ENCODE peak calls at places on chromosomes 13 and 19, in six cellular contexts. O, K, W, Q, G and C are unnamed samples. For H3K4me1, the result is how much of the 10 kb centered on the place peaks cover.

GRCh38 chr19:51861870-51862622 is 25.7 kb downstream of the ZNF577 start:
- DNase-seq in O (no peak), K (no peak), W (no peak), Q (no peak), G (no peak), C (no peak)

GRCh38 chr19:28313633-28314032 is 899.3 kb downstream of the UQCRFS1 start:
- DNase-seq in O (peak), K (peak), W (no peak), Q (no peak), G (no peak), C (no peak)

GRCh38 chr13:96992633-96993032 is 1.6 kb downstream of the OXGR1 start:
- DNase-seq in O (no peak), K (no peak), W (no peak), Q (no peak), G (no peak), C (no peak)

GRCh38 chr13:44651209-44651608 is 75.1 kb upstream of the TSC22D1 start:
- DNase-seq in O (no peak), K (no peak), W (no peak), Q (no peak), G (no peak), C (peak)

GRCh38 chr13:111919286-111919685 is 147.7 kb upstream of the SOX1 start:
- DNase-seq in O (no peak), K (no peak), W (no peak), Q (no peak), G (no peak), C (no peak)

GRCh38 chr13:23599083-23599925 is 29.1 kb downstream of the TNFRSF19 start:
- DNase-seq in O (no peak), K (no peak), W (no peak), Q (no peak), G (no peak), C (no peak)

GRCh38 chr13:99313473-99313872 is 6.3 kb upstream of the GPR183 start:
- DNase-seq in O (no peak), K (no peak), W (no peak), Q (peak), G (no peak), C (no peak)

GRCh38 chr19:35267818-35268545 is 780 bp upstream of the USF2 start:
- DNase-seq in O (peak), K (peak), W (peak), Q (peak), G (no peak), C (peak)

GRCh38 chr19:13299838-13300237 is 149.6 kb downstream of the IER2 start:
- DNase-seq in O (no peak), K (no peak), W (no peak), Q (no peak), G (no peak), C (no peak)

GRCh38 chr13:111860161-111860560 is 206.8 kb upstream of the SOX1 start:
- DNase-seq in O (no peak), K (no peak), W (no peak), Q (no peak), G (no peak), C (no peak)

GRCh38 chr13:25632166-25632888 is 260.6 kb downstream of the ATP8A2 start:
- DNase-seq in O (no peak), K (no peak), W (no peak), Q (no peak), G (no peak), C (no peak)

GRCh38 chr19:6803036-6803404 is 30.5 kb downstream of the VAV1 start:
- DNase-seq in O (no peak), K (no peak), W (no peak), Q (no peak), G (no peak), C (peak)

GRCh38 chr13:78958019-78958418 is 299.1 kb upstream of the OBI1 start:
- DNase-seq in O (no peak), K (no peak), W (no peak), Q (no peak), G (no peak), C (no peak)

DNA sequence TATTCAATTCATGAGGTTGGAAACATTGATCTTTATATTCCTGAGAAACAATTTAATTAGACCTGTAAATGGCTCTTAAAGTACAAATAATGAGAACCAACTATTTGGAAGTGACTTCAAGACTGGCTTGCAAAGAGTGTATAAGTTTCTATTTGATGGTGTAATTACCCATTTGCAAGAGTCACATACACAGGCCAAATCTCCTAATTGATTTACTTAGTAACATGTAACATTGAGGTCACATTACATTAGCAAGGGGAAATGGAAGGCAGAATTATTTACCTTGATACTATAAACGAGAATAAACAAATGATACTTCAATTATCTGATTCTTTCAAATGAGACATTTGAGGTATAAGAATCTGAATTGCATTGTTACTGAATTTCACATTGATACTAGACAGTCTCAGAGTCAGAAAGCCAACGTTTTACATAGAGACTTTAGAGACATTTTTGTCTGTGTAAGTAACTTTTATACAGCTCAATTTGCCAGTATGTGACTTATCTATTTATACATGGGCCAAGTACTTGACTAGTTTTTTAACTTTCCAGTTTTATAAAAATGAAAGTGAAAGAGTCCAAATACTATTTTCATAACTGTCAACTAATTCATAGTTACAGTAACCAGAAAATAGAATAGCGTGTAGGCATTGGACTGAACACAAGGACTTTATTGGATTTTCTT is 95.6 kb upstream of the RFC3 start:
- DNase-seq in O (no peak), K (no peak), W (no peak), Q (no peak), G (no peak), C (peak)
- H3K9ac ChIP-seq in O (no peak), K (no peak), W (no peak), Q (no peak), G (no peak), C (peak)

DNA sequence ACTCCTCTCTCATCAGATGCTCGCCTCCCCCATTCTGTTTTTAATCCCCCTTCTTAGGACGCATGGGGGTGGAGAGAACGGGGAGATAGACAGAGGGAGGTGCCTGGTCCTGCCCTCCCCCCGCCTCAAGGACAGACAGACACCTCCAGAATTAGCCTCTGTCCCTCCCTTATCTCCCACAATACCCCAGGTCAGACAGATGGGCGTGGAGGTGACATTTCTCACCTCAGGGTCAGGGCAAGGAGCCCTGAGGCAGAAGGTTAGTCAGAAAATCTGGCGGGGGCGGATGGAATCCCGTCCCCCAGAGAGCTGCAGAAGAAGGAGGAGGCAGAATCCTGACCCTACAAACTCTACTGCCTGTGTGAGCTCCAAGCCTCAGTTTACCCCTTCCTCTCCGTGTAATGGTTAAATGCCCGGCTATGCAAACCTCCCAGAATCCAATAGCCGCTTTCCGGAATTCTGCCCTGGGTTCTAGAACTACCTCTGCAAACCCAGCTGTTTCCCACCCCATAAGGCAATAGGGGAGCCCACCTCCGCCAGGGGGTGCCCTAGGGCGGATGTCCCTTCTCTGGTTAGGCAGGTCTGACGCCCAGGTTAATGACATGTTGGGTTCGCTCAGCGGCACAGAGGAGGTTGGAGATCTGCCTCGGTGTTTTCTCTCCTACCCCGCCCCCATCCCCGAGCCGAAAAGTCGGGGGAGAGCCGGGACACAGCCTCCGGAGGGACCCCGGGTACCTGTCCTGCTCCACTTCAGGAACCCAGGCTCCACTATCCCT is 900 bp downstream of the PPP1R13L start:
- DNase-seq in O (peak), K (no peak), W (peak), Q (no peak), G (peak), C (peak)
- H3K4me1 ChIP-seq in O (under half), K (under half), W (under half), Q (under half), G (under half), C (under half)

GRCh38 chr19:43748685-43749084 is 6.1 kb downstream of the SMG9 start:
- DNase-seq in O (no peak), K (no peak), W (no peak), Q (no peak), G (no peak), C (no peak)
- H2AFZ ChIP-seq in O (no peak), K (no peak), W (no peak), Q (no peak), G (no peak), C (no peak)

DNA sequence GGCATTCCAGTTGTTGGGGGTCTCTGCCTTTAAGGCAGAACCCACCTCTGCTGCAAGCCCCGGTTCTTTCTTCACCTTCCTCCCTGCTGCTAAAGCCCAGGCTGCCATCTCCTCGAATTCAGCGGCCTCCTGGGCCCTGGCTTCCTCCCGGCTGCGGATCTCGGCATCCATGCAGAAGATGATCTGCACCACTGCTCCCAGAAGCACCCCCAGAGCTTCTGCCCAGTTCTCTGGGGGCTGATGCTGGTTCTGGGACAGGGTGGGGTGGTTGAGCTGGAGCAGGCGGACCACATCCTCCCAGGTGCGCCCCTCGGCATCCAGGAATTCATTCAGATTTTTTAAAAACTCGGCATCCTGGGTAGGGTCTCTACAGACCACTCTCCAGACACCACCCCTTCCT is 987 bp downstream of the PNMA8A start:
- DNase-seq in O (no peak), K (no peak), W (no peak), Q (no peak), G (no peak), C (no peak)
- H3K9ac ChIP-seq in O (no peak), K (no peak), W (peak), Q (no peak), G (no peak), C (no peak)